ENCODE peak calls at places on chromosome 9, in five cellular contexts. One of them, this sample, is unnamed. For H3K9me3, the result is how much of the 10 kb centered on the place peaks cover.

GRCh38 chr9:87395804-87396458 is 101.7 kb upstream of the DAPK1 start:
- DNase-seq in upper lobe of left lung: no peak
- DNase-seq in ovary: no peak
- DNase-seq in vagina: no peak
- DNase-seq in uterus: no peak
- DNase-seq in this sample: no peak

GRCh38 chr9:86550411-86550810 is 196.2 kb upstream of the TUT7 start:
- DNase-seq in ovary: no peak
- DNase-seq in vagina: no peak
- DNase-seq in uterus: no peak
- DNase-seq in upper lobe of left lung: no peak
- DNase-seq in this sample: no peak

GRCh38 chr9:92177591-92177990 is 62.4 kb upstream of the SPTLC1 start:
- DNase-seq in vagina: no peak
- DNase-seq in uterus: no peak
- DNase-seq in upper lobe of left lung: no peak
- DNase-seq in ovary: no peak
- DNase-seq in this sample: no peak

GRCh38 chr9:135082536-135082935 is 4.9 kb upstream of the OLFM1 start:
- DNase-seq in upper lobe of left lung: no peak
- DNase-seq in ovary: no peak
- DNase-seq in uterus: no peak
- DNase-seq in vagina: no peak
- DNase-seq in this sample: no peak

GRCh38 chr9:114484854-114485443 is 20.3 kb downstream of the WHRN start:
- DNase-seq in uterus: no peak
- DNase-seq in upper lobe of left lung: no peak
- DNase-seq in vagina: no peak
- DNase-seq in ovary: no peak
- DNase-seq in this sample: no peak

GRCh38 chr9:125429476-125430160 is 168.0 kb downstream of the GAPVD1 start:
- DNase-seq in uterus: no peak
- DNase-seq in vagina: no peak
- DNase-seq in upper lobe of left lung: no peak
- DNase-seq in ovary: peak
- DNase-seq in this sample: no peak

GRCh38 chr9:32406046-32406445 is 21.6 kb downstream of the ACO1 start:
- DNase-seq in vagina: no peak
- DNase-seq in uterus: no peak
- DNase-seq in ovary: no peak
- DNase-seq in upper lobe of left lung: no peak
- DNase-seq in this sample: no peak

GRCh38 chr9:109277451-109277850 is 43.4 kb downstream of the EPB41L4B start:
- DNase-seq in ovary: no peak
- DNase-seq in uterus: no peak
- DNase-seq in upper lobe of left lung: peak
- DNase-seq in vagina: no peak
- DNase-seq in this sample: no peak

GRCh38 chr9:36584626-36585460 is 12.1 kb downstream of the MELK start:
- DNase-seq in uterus: no peak
- DNase-seq in vagina: no peak
- DNase-seq in upper lobe of left lung: no peak
- DNase-seq in ovary: no peak
- DNase-seq in this sample: no peak

GRCh38 chr9:134477927-134478326 is 151.7 kb downstream of the RXRA start:
- DNase-seq in upper lobe of left lung: peak
- DNase-seq in vagina: no peak
- DNase-seq in uterus: peak
- DNase-seq in ovary: no peak
- DNase-seq in this sample: no peak

GRCh38 chr9:112858625-112859147 is 32.0 kb downstream of the SLC46A2 start:
- DNase-seq in uterus: no peak
- DNase-seq in ovary: no peak
- DNase-seq in upper lobe of left lung: no peak
- DNase-seq in vagina: no peak
- DNase-seq in this sample: peak

GRCh38 chr9:123478160-123478559 is 122.2 kb downstream of the CRB2 start:
- DNase-seq in uterus: no peak
- DNase-seq in vagina: no peak
- DNase-seq in ovary: no peak
- DNase-seq in upper lobe of left lung: no peak
- DNase-seq in this sample: no peak

GRCh38 chr9:33885948-33886347 is 69.0 kb downstream of the UBE2R2 start:
- DNase-seq in uterus: no peak
- DNase-seq in upper lobe of left lung: no peak
- DNase-seq in vagina: no peak
- DNase-seq in ovary: no peak
- DNase-seq in this sample: no peak

GRCh38 chr9:93010056-93010455 is 48.4 kb upstream of the SUSD3 start:
- DNase-seq in upper lobe of left lung: no peak
- DNase-seq in uterus: no peak
- DNase-seq in ovary: no peak
- DNase-seq in vagina: no peak
- DNase-seq in this sample: no peak

GRCh38 chr9:78386746-78387145 is 89.8 kb downstream of the PSAT1 start:
- DNase-seq in ovary: no peak
- DNase-seq in upper lobe of left lung: no peak
- DNase-seq in uterus: no peak
- DNase-seq in vagina: no peak
- DNase-seq in this sample: no peak

GRCh38 chr9:135544981-135545635 is 818 bp upstream of the OBP2A start:
- DNase-seq in upper lobe of left lung: peak
- DNase-seq in uterus: no peak
- DNase-seq in ovary: no peak
- DNase-seq in vagina: no peak
- DNase-seq in this sample: no peak

GRCh38 chr9:135857371-135857786 is 50.0 kb downstream of the CAMSAP1 start:
- DNase-seq in upper lobe of left lung: no peak
- DNase-seq in ovary: no peak
- DNase-seq in vagina: no peak
- DNase-seq in uterus: no peak
- DNase-seq in this sample: no peak

GRCh38 chr9:130499804-130500263 is 55.1 kb downstream of the ASS1 start:
- DNase-seq in ovary: no peak
- DNase-seq in vagina: no peak
- DNase-seq in uterus: no peak
- DNase-seq in upper lobe of left lung: no peak
- DNase-seq in this sample: no peak

GRCh38 chr9:17402309-17402708 is 176.6 kb upstream of the SH3GL2 start:
- DNase-seq in uterus: no peak
- DNase-seq in upper lobe of left lung: no peak
- DNase-seq in ovary: no peak
- DNase-seq in vagina: no peak
- DNase-seq in this sample: no peak

GRCh38 chr9:98980291-98980690 is 36.6 kb downstream of the COL15A1 start:
- DNase-seq in uterus: no peak
- DNase-seq in vagina: no peak
- DNase-seq in upper lobe of left lung: no peak
- DNase-seq in ovary: no peak
- DNase-seq in this sample: no peak

GRCh38 chr9:109381011-109381729 is 60.3 kb upstream of the EPB41L4B start:
- DNase-seq in vagina: no peak
- DNase-seq in ovary: no peak
- DNase-seq in upper lobe of left lung: no peak
- DNase-seq in uterus: no peak
- DNase-seq in this sample: no peak

GRCh38 chr9:129203556-129203909 is 25.5 kb upstream of the IER5L start:
- DNase-seq in uterus: no peak
- DNase-seq in upper lobe of left lung: peak
- DNase-seq in ovary: peak
- DNase-seq in vagina: no peak
- DNase-seq in this sample: no peak

GRCh38 chr9:34493972-34494535 is 28.7 kb downstream of the ENHO start:
- DNase-seq in uterus: no peak
- DNase-seq in vagina: no peak
- DNase-seq in ovary: peak
- DNase-seq in upper lobe of left lung: no peak
- DNase-seq in this sample: peak

GRCh38 chr9:134399435-134400056 is 73.3 kb downstream of the RXRA start:
- DNase-seq in ovary: no peak
- DNase-seq in uterus: no peak
- DNase-seq in upper lobe of left lung: no peak
- DNase-seq in vagina: no peak
- DNase-seq in this sample: no peak

GRCh38 chr9:109190151-109190550 is 23.1 kb upstream of the FRRS1L start:
- DNase-seq in ovary: no peak
- DNase-seq in vagina: no peak
- DNase-seq in uterus: no peak
- DNase-seq in upper lobe of left lung: no peak
- DNase-seq in this sample: no peak

GRCh38 chr9:114602620-114603019 is 8.5 kb upstream of the TMEM268 start:
- DNase-seq in vagina: no peak
- DNase-seq in upper lobe of left lung: no peak
- DNase-seq in uterus: no peak
- DNase-seq in ovary: no peak
- DNase-seq in this sample: no peak

GRCh38 chr9:112380771-112381181 is 868 bp downstream of the HSDL2 start:
- DNase-seq in vagina: no peak
- DNase-seq in ovary: no peak
- DNase-seq in upper lobe of left lung: no peak
- DNase-seq in uterus: no peak
- DNase-seq in this sample: peak

GRCh38 chr9:116213673-116214047 is 60.1 kb downstream of the PAPPA start:
- DNase-seq in ovary: no peak
- DNase-seq in uterus: no peak
- DNase-seq in vagina: no peak
- DNase-seq in upper lobe of left lung: no peak
- DNase-seq in this sample: no peak

GRCh38 chr9:73050062-73050814 is 97.4 kb upstream of the ALDH1A1 start:
- DNase-seq in ovary: no peak
- DNase-seq in upper lobe of left lung: no peak
- DNase-seq in uterus: no peak
- DNase-seq in vagina: no peak
- DNase-seq in this sample: no peak

GRCh38 chr9:121640486-121641227 is 10.8 kb upstream of the DAB2IP start:
- DNase-seq in upper lobe of left lung: no peak
- DNase-seq in vagina: no peak
- DNase-seq in ovary: no peak
- DNase-seq in uterus: no peak
- DNase-seq in this sample: no peak

GRCh38 chr9:110954822-110955291 is 83.4 kb downstream of the LPAR1 start:
- DNase-seq in upper lobe of left lung: no peak
- DNase-seq in ovary: no peak
- DNase-seq in vagina: no peak
- DNase-seq in uterus: no peak
- DNase-seq in this sample: no peak

GRCh38 chr9:114745108-114745848 is 60.6 kb downstream of the TNFSF15 start:
- DNase-seq in upper lobe of left lung: no peak
- DNase-seq in vagina: no peak
- DNase-seq in uterus: no peak
- DNase-seq in ovary: no peak
- DNase-seq in this sample: no peak

GRCh38 chr9:96726946-96727345 is 50.9 kb downstream of the ZNF510 start:
- DNase-seq in ovary: no peak
- DNase-seq in upper lobe of left lung: no peak
- DNase-seq in uterus: no peak
- DNase-seq in vagina: no peak
- DNase-seq in this sample: no peak
- H3K9me3 ChIP-seq in ovary: under half
- H3K9me3 ChIP-seq in upper lobe of left lung: under half
- H3K9me3 ChIP-seq in uterus: under half
- H3K9me3 ChIP-seq in vagina: under half
- H3K9me3 ChIP-seq in this sample: under half

DNA sequence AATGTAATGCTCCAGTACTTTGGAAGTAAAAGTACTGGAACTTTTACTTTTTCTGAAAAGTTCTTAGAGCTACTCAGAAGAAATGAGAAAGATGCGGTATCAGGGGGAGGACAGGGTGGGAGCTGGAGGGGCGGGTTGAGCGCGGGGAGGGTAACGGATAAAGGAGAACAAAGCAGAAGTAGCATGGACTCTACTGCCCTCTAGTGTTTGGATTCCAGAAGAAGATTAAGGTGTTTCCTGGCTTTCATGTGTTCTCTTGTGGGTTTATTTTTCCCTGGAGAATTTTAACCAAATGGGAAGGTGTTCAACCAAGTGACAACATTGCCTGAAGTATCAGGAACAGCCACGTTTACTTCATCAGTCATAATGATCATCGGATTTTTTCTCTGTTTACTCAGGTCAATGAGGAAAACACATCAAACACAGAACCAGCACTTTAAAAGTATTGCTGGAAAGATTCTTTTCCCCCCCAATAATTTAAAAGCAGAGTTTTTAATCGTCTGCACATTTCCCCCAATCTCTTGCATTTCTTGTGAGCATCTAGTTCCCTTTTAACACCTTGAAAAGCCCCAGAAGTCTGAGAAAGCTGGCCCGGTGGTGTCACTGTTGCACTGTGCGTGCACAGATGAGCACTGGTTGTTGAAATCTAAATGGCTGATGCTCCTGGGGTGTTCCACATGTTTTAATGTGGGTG is 190.6 kb downstream of the MPDZ start:
- DNase-seq in upper lobe of left lung: no peak
- DNase-seq in uterus: no peak
- DNase-seq in vagina: no peak
- DNase-seq in ovary: no peak
- DNase-seq in this sample: peak
- TF ChIP-seq CTCF in upper lobe of left lung: peak
- TF ChIP-seq CTCF in uterus: peak
- TF ChIP-seq CTCF in vagina: peak
- TF ChIP-seq CTCF in ovary: peak
- TF ChIP-seq CTCF in this sample: peak

DNA sequence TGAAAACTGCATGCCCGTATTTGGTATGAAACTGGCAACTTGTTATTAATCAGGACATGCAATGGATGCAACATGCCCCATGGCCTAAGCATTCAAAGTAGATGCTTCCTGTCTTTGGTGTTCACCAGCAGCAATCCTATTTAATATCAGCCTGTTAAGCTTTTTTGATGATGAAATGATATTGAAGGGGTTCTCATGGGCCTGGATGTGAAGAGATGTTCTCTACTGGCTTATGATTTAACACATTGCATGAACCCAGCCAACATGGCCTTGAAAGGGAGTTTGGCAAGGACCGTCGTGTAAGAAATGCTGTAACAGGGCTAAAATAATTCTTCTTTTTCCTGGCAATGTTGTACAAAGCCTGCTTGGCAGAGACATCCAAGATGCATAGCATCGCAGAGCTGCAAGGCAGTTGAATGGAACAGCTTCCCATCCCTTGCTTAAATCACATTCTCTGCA is 111.2 kb downstream of the SMARCA2 start:
- DNase-seq in vagina: no peak
- DNase-seq in upper lobe of left lung: no peak
- DNase-seq in uterus: peak
- DNase-seq in ovary: peak
- DNase-seq in this sample: no peak
- H3K4me3 ChIP-seq in vagina: no peak
- H3K4me3 ChIP-seq in upper lobe of left lung: no peak
- H3K4me3 ChIP-seq in uterus: no peak
- H3K4me3 ChIP-seq in ovary: peak
- H3K4me3 ChIP-seq in this sample: no peak

DNA sequence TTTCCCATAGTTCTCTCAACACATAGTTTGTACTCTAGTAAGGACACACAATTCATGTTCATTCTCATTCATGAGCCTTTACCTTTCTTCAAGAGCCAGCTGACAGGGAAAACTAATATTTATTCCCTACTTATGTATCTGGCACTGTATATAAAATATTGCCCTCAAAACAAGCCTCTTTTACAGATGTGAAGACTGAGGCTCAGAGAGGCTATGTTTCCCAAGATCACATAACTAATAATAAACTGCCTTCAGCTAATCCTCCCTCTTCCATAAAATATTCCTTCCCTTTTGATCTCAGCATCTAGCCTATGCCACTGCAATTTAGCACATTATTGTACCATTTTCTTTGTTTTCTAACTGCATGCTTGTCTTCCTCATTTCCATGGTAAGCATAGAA is 18.2 kb downstream of the ALDOB start:
- DNase-seq in vagina: no peak
- DNase-seq in upper lobe of left lung: no peak
- DNase-seq in uterus: no peak
- DNase-seq in ovary: no peak
- DNase-seq in this sample: no peak
- H3K9me3 ChIP-seq in vagina: under half
- H3K9me3 ChIP-seq in upper lobe of left lung: under half
- H3K9me3 ChIP-seq in uterus: under half
- H3K9me3 ChIP-seq in ovary: under half
- H3K9me3 ChIP-seq in this sample: under half